ENCODE peak calls at places on chromosomes 12 and 14, in seven cellular contexts. K is AML-193; F is neural progenitor cell; N is LoVo; S is CD8-positive, alpha-beta memory T cell; U is BE2C; Y is HL-60. P is an unnamed sample.
A peak's percentile ranks its signal among the peaks of the same experiment; 100 is the strongest.

GRCh38 chr14:92589213-92589852 is 75.8 kb downstream of the RIN3 start:
- DNase-seq in K (no peak), F (peak; percentile 45), N (no peak), S (no peak), U (no peak), Y (no peak), P (peak; percentile 24)

GRCh38 chr12:42144174-42144423 is 575 bp downstream of the GXYLT1 start:
- DNase-seq in K (no peak), F (no peak), N (no peak), S (no peak), U (no peak), Y (peak; percentile 21), P (peak; percentile 23)

GRCh38 chr14:106551265-106551664 is 1024.9 kb downstream of the TMEM121 start:
- DNase-seq in K (peak; percentile 12), F (no peak), N (no peak), S (no peak), U (no peak), Y (no peak), P (no peak)

GRCh38 chr12:12265571-12266388 is 1.1 kb downstream of the LRP6 start:
- DNase-seq in K (no peak), F (no peak), N (no peak), S (no peak), U (no peak), Y (no peak), P (no peak)

GRCh38 chr12:115216300-115216699 is 532.3 kb upstream of the TBX3 start:
- DNase-seq in K (no peak), F (no peak), N (no peak), S (no peak), U (no peak), Y (no peak), P (no peak)

GRCh38 chr14:59182641-59183040 is 5.8 kb upstream of the DAAM1 start:
- DNase-seq in K (no peak), F (no peak), N (no peak), S (no peak), U (no peak), Y (no peak), P (no peak)

GRCh38 chr12:49664591-49665146 is 41.3 kb downstream of the PRPF40B start:
- DNase-seq in K (no peak), F (no peak), N (no peak), S (no peak), U (peak; percentile 53), Y (no peak), P (no peak)

GRCh38 chr12:131275824-131276223 is 322.1 kb downstream of the ADGRD1 start:
- DNase-seq in K (no peak), F (no peak), N (no peak), S (no peak), U (no peak), Y (no peak), P (no peak)

GRCh38 chr12:124000111-124000510 is 27.1 kb downstream of the ZNF664 start:
- DNase-seq in K (no peak), F (no peak), N (no peak), S (no peak), U (no peak), Y (no peak), P (no peak)

GRCh38 chr12:66688836-66689439 is 10.1 kb upstream of the GRIP1 start:
- DNase-seq in K (peak; percentile 25), F (peak; percentile 84), N (peak; percentile 57), S (no peak), U (peak; percentile 29), Y (peak; percentile 38), P (peak; percentile 66)